ENCODE peak calls at places on chromosome 19, in five cellular contexts. N is MM.1S, V is adrenal gland, H is esophagus squamous epithelium, U is DND-41. T is an unnamed sample. For H3K4me1, the result is how much of the 10 kb centered on the place peaks cover.

GRCh38 chr19:30272554-30272953 is 99.6 kb upstream of the ZNF536 start:
- DNase-seq in V (no peak), H (no peak), U (no peak), N (no peak), T (no peak)

GRCh38 chr19:17282488-17283256 is 971 bp downstream of the ANKLE1 start:
- DNase-seq in N (peak), V (peak), U (peak), H (no peak), T (peak)

GRCh38 chr19:55907286-55907685 is 24.9 kb downstream of the NLRP13 start:
- DNase-seq in N (no peak), H (no peak), V (no peak), U (no peak), T (no peak)

GRCh38 chr19:6350688-6351087 is 10.6 kb upstream of the CLPP start:
- DNase-seq in U (no peak), V (no peak), H (no peak), N (no peak), T (no peak)

GRCh38 chr19:3441089-3441985 is 39.0 kb downstream of the SMIM24 start:
- DNase-seq in N (no peak), U (no peak), V (no peak), H (no peak), T (no peak)

GRCh38 chr19:1066748-1067340 is at the start of gene ARHGAP45:
- DNase-seq in V (no peak), N (peak), U (peak), H (no peak), T (no peak)

GRCh38 chr19:5697022-5697889 is 7.2 kb downstream of the RPL36 start:
- DNase-seq in U (no peak), N (no peak), V (peak), H (no peak), T (no peak)

GRCh38 chr19:39413269-39413902 is 917 bp downstream of the PLEKHG2 start:
- DNase-seq in N (no peak), V (peak), H (no peak), U (peak), T (peak)

GRCh38 chr19:6425732-6426686 is 1.4 kb upstream of the KHSRP start:
- DNase-seq in N (no peak), U (peak), H (no peak), V (no peak), T (no peak)

GRCh38 chr19:14432817-14433453 is at the start of gene PKN1:
- DNase-seq in H (no peak), N (peak), V (no peak), U (peak), T (peak)

GRCh38 chr19:928471-929259 is 2.8 kb downstream of the ARID3A start:
- DNase-seq in V (no peak), U (no peak), N (no peak), H (no peak), T (no peak)

GRCh38 chr19:3335431-3336350 is 30.7 kb upstream of the NFIC start:
- DNase-seq in U (no peak), H (no peak), N (no peak), V (peak), T (peak)

GRCh38 chr19:1315470-1316166 is 29.9 kb downstream of the EFNA2 start:
- DNase-seq in N (peak), H (no peak), U (peak), V (peak), T (peak)

GRCh38 chr19:44748426-44749254 is at the start of gene BCL3:
- DNase-seq in V (peak), N (peak), U (peak), H (no peak), T (peak)

GRCh38 chr19:28534740-28535351 is 678.1 kb downstream of the UQCRFS1 start:
- DNase-seq in U (no peak), H (no peak), N (no peak), V (no peak), T (no peak)

GRCh38 chr19:48481846-48482639 is 12.9 kb downstream of the CYTH2 start:
- DNase-seq in U (no peak), N (no peak), V (no peak), H (no peak), T (no peak)

GRCh38 chr19:27742041-27742440 is 1470.9 kb downstream of the UQCRFS1 start:
- DNase-seq in N (no peak), V (no peak), U (no peak), H (no peak), T (no peak)

GRCh38 chr19:17762505-17763229 is 11.4 kb downstream of the FCHO1 start:
- DNase-seq in U (peak), N (no peak), V (peak), H (no peak), T (no peak)

GRCh38 chr19:48501961-48502719 is 9.5 kb downstream of the LMTK3 start:
- DNase-seq in V (peak), H (peak), N (peak), U (peak), T (no peak)

GRCh38 chr19:8113017-8113416 is 36.4 kb downstream of the FBN3 start:
- DNase-seq in N (no peak), H (no peak), U (no peak), V (no peak), T (no peak)

GRCh38 chr19:55080121-55080914 is 4.6 kb downstream of the EPS8L1 start:
- DNase-seq in N (no peak), V (peak), H (no peak), U (peak), T (peak)

GRCh38 chr19:19213822-19214558 is 2.2 kb downstream of the NCAN start:
- DNase-seq in V (no peak), U (no peak), H (no peak), N (no peak), T (no peak)

GRCh38 chr19:28869459-28869858 is 343.5 kb downstream of the UQCRFS1 start:
- DNase-seq in U (no peak), V (no peak), N (no peak), H (no peak), T (no peak)

GRCh38 chr19:13036366-13036976 is 41.2 kb downstream of the NFIX start:
- DNase-seq in N (peak), H (no peak), U (no peak), V (no peak), T (no peak)

GRCh38 chr19:7744199-7744786 is 3.0 kb downstream of the CD209 start:
- DNase-seq in U (no peak), H (no peak), N (no peak), V (no peak), T (no peak)

GRCh38 chr19:55407625-55408319 is at the start of gene UBE2S:
- DNase-seq in N (peak), H (peak), U (peak), V (peak), T (peak)

GRCh38 chr19:11745871-11746270 is 7.1 kb upstream of the ZNF823 start:
- DNase-seq in V (no peak), H (no peak), U (no peak), N (no peak), T (no peak)

GRCh38 chr19:4284176-4284958 is 5.3 kb downstream of the SHD start:
- DNase-seq in U (peak), V (no peak), H (no peak), N (peak), T (no peak)

GRCh38 chr19:40471111-40471510 is 4.3 kb downstream of the SPTBN4 start:
- DNase-seq in U (no peak), N (no peak), H (no peak), V (no peak), T (no peak)

GRCh38 chr19:8618751-8619150 is 8.2 kb upstream of the ADAMTS10 start:
- DNase-seq in H (no peak), V (no peak), U (no peak), N (no peak), T (no peak)

GRCh38 chr19:13008926-13009787 is 13.9 kb downstream of the NFIX start:
- DNase-seq in U (no peak), N (no peak), V (no peak), H (no peak), T (no peak)

GRCh38 chr19:16628183-16628983 is at the start of gene MED26:
- DNase-seq in H (peak), N (peak), U (peak), V (peak), T (peak)

GRCh38 chr19:39941615-39942507 is 7.4 kb upstream of the FCGBP start:
- DNase-seq in U (peak), V (no peak), N (peak), H (no peak), T (peak)

GRCh38 chr19:31956771-31957170 is 388.6 kb upstream of the ZNF507 start:
- DNase-seq in H (no peak), U (no peak), V (no peak), N (no peak), T (no peak)
- H3K4me3 ChIP-seq in H (no peak), U (no peak), V (no peak), N (no peak), T (no peak)

GRCh38 chr19:43467730-43468129 is 2.3 kb upstream of the LYPD3 start:
- DNase-seq in N (no peak), V (no peak), U (no peak), H (no peak), T (no peak)

GRCh38 chr19:43468354-43469159 is 3.1 kb upstream of the LYPD3 start:
- DNase-seq in H (no peak), U (no peak), V (no peak), N (no peak), T (no peak)

GRCh38 chr19:43469160-43469480 is 3.7 kb upstream of the LYPD3 start:
- DNase-seq in U (no peak), N (no peak), H (no peak), V (no peak), T (no peak)

GRCh38 chr19:43470288-43470687 is 4.9 kb upstream of the LYPD3 start:
- DNase-seq in N (no peak), H (no peak), U (no peak), V (no peak), T (no peak)

GRCh38 chr19:43471091-43471490 is 5.7 kb upstream of the LYPD3 start:
- DNase-seq in U (no peak), H (no peak), V (no peak), N (no peak), T (no peak)
- H3K4me1 ChIP-seq in U (under half), H (under half), V (under half), N (under half), T (under half)

GRCh38 chr19:10269333-10270179 is 1.4 kb upstream of the ICAM1 start:
- DNase-seq in V (peak), N (peak), H (peak), U (peak), T (peak)
- H3K27ac ChIP-seq in V (peak), N (peak), H (peak), U (no peak), T (peak)

GRCh38 chr19:38358071-38358470 is 16.3 kb upstream of the PSMD8 start:
- DNase-seq in V (no peak), U (no peak), H (no peak), N (no peak), T (no peak)
- H3K4me3 ChIP-seq in V (no peak), U (no peak), H (no peak), N (no peak), T (no peak)

GRCh38 chr19:36110487-36111199 is at the start of gene OVOL3:
- DNase-seq in N (no peak), H (no peak), U (no peak), V (no peak), T (no peak)
- H3K4me1 ChIP-seq in N (under half), H (under half), U (under half), V (under half), T (under half)

T was measured in heart right ventricle.